ENCODE peak calls at places on chromosome 5, in five cellular contexts. C is OCI-LY7, J is dorsolateral prefrontal cortex, T is heart right ventricle, E is fibroblast of pulmonary artery. F is an unnamed sample.

GRCh38 chr5:133758641-133759040 is 146.3 kb upstream of the FSTL4 start:
- DNase-seq in C (no peak), J (no peak), T (no peak), E (no peak), F (no peak)

GRCh38 chr5:149902177-149902576 is 42.4 kb downstream of the PDE6A start:
- DNase-seq in C (no peak), J (no peak), T (no peak), E (no peak), F (no peak)

GRCh38 chr5:141603912-141604311 is 14.9 kb downstream of the DIAPH1 start:
- DNase-seq in C (no peak), J (no peak), T (no peak), E (no peak), F (no peak)

GRCh38 chr5:147327421-147327820 is 92.6 kb downstream of the STK32A start:
- DNase-seq in C (no peak), J (no peak), T (no peak), E (no peak), F (no peak)

GRCh38 chr5:142506756-142507155 is 179.1 kb downstream of the FGF1 start:
- DNase-seq in C (no peak), J (no peak), T (peak), E (peak), F (no peak)

GRCh38 chr5:22605473-22605872 is 247.7 kb downstream of the CDH12 start:
- DNase-seq in C (no peak), J (no peak), T (no peak), E (no peak), F (no peak)

GRCh38 chr5:10538789-10539684 is 24.8 kb upstream of the ANKRD33B start:
- DNase-seq in C (no peak), J (no peak), T (no peak), E (no peak), F (no peak)

GRCh38 chr5:178221857-178222256 is 10.7 kb downstream of the PHYKPL start:
- DNase-seq in C (no peak), J (no peak), T (no peak), E (no peak), F (no peak)

F was measured in C1 segment of cervical spinal cord.